ENCODE peak calls at places on chromosomes 3 and 15, in nine cellular contexts. R is spleen, J is upper lobe of right lung, N is AG04450, V is IMR-90, T is uterus, O is heart left ventricle, Y is HCT116, D is A549. W is an unnamed sample.

GRCh38 chr3:107661447-107662108 is 138.8 kb downstream of the BBX start:
- DNase-seq in V (no peak), T (no peak), N (no peak), Y (no peak), O (no peak), D (no peak), R (no peak), J (no peak), W (no peak)

GRCh38 chr3:147187687-147188086 is 218.7 kb downstream of the ZIC4 start:
- DNase-seq in Y (no peak), N (no peak), J (no peak), D (no peak), V (no peak), T (no peak), R (no peak), O (no peak), W (no peak)

GRCh38 chr15:75082689-75083088 is 59.3 kb downstream of the PPCDC start:
- DNase-seq in J (no peak), Y (no peak), N (no peak), O (no peak), D (no peak), V (no peak), T (no peak), R (no peak), W (no peak)

GRCh38 chr3:31895471-31895870 is 85.6 kb downstream of the OSBPL10 start:
- DNase-seq in O (no peak), T (no peak), J (no peak), V (peak), D (no peak), Y (no peak), R (no peak), N (peak), W (no peak)

GRCh38 chr3:12963184-12963868 is 109.9 kb downstream of the IQSEC1 start:
- DNase-seq in R (no peak), T (no peak), N (no peak), V (no peak), Y (no peak), O (no peak), D (no peak), J (no peak), W (no peak)

GRCh38 chr3:10565814-10566213 is 60.4 kb upstream of the ATP2B2 start:
- DNase-seq in Y (no peak), O (no peak), D (no peak), N (no peak), V (no peak), J (no peak), T (no peak), R (no peak), W (no peak)

GRCh38 chr3:21417991-21418390 is 333.0 kb downstream of the ZNF385D start:
- DNase-seq in J (no peak), D (no peak), Y (no peak), R (no peak), V (no peak), N (no peak), T (no peak), O (no peak), W (no peak)

GRCh38 chr3:138437281-138437680 is 2.9 kb downstream of the ESYT3 start:
- DNase-seq in R (no peak), D (no peak), Y (no peak), O (no peak), J (no peak), T (no peak), V (no peak), N (no peak), W (no peak)

GRCh38 chr15:68145706-68146105 is 59.4 kb downstream of the CALML4 start:
- DNase-seq in V (peak), R (no peak), T (no peak), D (no peak), N (no peak), Y (no peak), J (no peak), O (no peak), W (no peak)

GRCh38 chr3:50551293-50552057 is 16.1 kb downstream of the C3orf18 start:
- DNase-seq in O (no peak), J (no peak), D (no peak), R (no peak), N (no peak), Y (no peak), V (no peak), T (no peak), W (no peak)

GRCh38 chr3:178518660-178519396 is 17.4 kb upstream of the KCNMB2 start:
- DNase-seq in T (no peak), N (no peak), R (no peak), D (no peak), J (no peak), O (no peak), V (no peak), Y (no peak), W (no peak)

GRCh38 chr3:11605398-11605797 is 38.3 kb downstream of the VGLL4 start:
- DNase-seq in Y (no peak), V (no peak), J (no peak), R (no peak), O (no peak), D (no peak), T (no peak), N (no peak), W (no peak)

GRCh38 chr3:11602886-11603285 is 40.8 kb downstream of the VGLL4 start:
- DNase-seq in D (no peak), N (no peak), T (no peak), R (no peak), J (no peak), Y (no peak), V (no peak), O (no peak), W (no peak)

GRCh38 chr3:11602441-11602840 is 41.3 kb downstream of the VGLL4 start:
- DNase-seq in O (no peak), V (no peak), Y (no peak), N (no peak), R (no peak), J (no peak), T (no peak), D (no peak), W (no peak)

GRCh38 chr3:11603628-11604027 is 40.1 kb downstream of the VGLL4 start:
- DNase-seq in D (no peak), N (peak), J (no peak), R (no peak), O (peak), T (peak), Y (no peak), V (peak), W (peak)

DNA sequence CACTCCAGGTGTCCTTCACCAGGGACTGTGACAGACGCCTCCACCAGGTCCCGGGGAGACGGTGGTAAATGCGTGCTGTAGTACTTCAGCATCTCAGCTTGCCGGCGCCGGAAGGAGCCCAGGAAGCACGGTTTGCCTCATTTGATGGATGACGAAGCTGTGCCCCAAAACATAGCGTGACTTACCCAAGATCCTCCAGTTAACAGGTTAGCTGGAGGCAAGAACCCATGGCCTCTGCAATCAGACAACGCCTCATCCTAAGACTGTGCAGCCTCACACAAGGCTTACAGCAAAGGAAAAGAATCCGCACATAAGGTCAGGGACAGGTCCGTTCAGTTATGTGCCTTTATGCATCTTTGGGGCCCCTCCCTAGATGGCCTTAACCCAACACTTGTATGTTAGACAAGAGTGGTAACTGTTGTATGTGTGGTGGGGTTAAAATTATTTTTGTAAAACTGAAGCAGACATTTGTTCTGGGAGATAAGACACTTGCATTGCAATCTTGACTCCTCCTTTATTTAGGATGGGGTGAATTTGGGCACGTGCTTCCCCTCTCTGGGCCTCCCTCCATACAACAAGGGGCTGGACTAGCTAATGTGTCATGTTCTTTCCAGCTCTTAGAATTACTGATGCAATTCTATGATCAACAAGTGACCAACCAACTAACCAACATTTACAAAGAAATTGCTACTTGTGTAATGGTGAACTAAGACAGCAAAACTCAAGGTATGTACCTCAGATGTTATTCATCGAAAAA is 39.4 kb downstream of the VGLL4 start:
- DNase-seq in V (peak), D (no peak), O (no peak), T (no peak), J (no peak), R (no peak), Y (no peak), N (peak), W (no peak)
- H3K4me3 ChIP-seq in V (no peak), D (no peak), O (no peak), T (no peak), J (no peak), R (no peak), Y (no peak), N (peak), W (peak)

GRCh38 chr15:43509923-43510229 is 7.5 kb upstream of the MAP1A start:
- DNase-seq in Y (no peak), D (no peak), T (no peak), R (no peak), O (no peak), N (no peak), J (no peak), V (no peak), W (no peak)

GRCh38 chr15:43510230-43511011 is 7.0 kb upstream of the MAP1A start:
- DNase-seq in J (peak), T (peak), D (peak), Y (peak), R (peak), N (peak), O (peak), V (peak), W (peak)

GRCh38 chr15:43513550-43513949 is 3.9 kb upstream of the MAP1A start:
- DNase-seq in D (no peak), O (no peak), Y (no peak), R (no peak), T (no peak), J (no peak), N (no peak), V (peak), W (no peak)

GRCh38 chr15:43509002-43509922 is 8.1 kb upstream of the MAP1A start:
- DNase-seq in D (no peak), N (no peak), R (no peak), O (peak), Y (no peak), T (peak), J (peak), V (no peak), W (no peak)

DNA sequence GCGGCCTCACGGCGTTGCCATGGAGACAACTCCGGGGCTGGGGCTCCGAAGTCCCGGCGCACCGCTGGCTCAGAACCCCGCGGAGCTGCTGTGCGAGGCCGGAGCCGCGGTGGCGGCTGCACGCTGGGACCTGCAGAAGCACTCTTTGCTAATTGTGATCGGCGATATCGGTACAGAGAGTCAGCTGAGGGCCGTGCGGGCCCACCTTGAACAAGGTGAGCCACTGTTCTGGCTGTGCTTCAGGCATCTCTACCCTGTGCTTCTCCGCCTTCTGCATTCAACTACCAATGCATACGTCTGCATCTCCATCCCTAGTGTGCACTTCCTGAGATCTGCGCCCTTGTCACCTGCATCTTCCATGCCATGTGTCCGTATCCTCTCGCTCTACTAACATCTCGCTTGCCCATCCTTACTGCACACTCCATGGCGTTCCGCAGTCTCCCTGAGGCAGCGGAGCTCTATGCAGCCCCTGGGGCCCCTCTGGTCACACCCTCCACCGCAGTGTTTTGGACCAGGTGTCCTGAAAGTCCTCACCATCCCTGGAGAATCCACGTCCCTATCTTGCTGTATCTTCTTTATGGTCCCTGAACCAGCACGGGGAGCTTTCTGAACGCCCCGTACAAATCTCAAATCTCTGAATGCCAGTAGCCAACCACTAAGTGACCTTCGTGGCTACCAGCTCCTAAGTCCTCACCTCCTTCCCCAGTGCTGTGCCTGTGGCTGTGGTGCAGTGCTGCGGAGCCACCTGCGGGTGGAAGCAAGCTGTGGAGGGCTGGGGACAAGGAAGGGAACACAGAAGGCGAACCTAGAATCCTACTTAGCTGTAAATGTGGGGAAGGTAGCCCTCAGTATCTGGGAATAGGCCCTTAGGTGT is 6.2 kb upstream of the MAP1A start:
- DNase-seq in O (no peak), R (no peak), N (no peak), V (no peak), J (no peak), Y (peak), D (peak), T (no peak), W (no peak)
- TF ChIP-seq CTCF in O (peak), R (no peak), N (peak), V (peak), J (no peak), Y (peak), D (peak), T (no peak), W (no peak)

DNA sequence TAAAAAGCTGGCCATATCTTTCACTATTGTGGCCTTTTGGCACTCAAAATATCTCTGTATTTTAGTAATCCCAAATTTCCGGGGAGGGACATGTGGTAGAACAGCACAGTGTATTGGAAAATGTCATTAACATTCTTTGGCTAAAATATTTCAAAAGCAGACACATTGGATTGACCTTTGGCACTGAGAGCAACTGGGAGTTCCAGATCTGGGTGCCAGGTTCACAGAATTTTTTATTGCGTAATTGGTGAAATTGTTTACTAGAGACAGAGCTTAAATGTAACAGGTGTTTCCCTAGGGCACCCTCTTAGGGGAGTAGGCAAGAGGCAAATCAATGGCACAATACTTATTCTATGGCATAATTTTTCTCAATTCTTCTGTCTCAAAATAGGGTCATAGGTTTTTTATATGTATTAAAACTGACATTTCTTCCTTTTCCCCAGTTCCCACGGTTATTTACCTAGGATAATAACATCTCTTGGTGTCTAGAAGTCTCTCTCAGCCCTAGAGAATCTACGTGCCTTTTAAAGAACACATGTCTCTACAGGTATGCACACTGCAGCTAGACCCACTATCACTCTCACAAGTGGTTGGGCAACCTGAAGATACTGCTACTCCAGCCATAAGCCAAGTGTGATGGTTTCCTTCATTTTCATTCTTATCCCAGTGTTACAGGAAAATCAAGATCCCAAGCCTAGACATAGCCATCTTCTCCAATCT is 10.6 kb downstream of the RBMS3 start:
- DNase-seq in D (no peak), R (no peak), V (no peak), N (no peak), T (no peak), O (no peak), J (no peak), Y (no peak), W (no peak)
- H3K27ac ChIP-seq in D (no peak), R (no peak), V (no peak), N (no peak), T (no peak), O (no peak), J (no peak), Y (no peak), W (peak)

GRCh38 chr15:72354496-72354895 is 21.3 kb downstream of the HEXA start:
- DNase-seq in N (no peak), R (no peak), V (no peak), O (no peak), T (no peak), Y (no peak), D (no peak), J (no peak), W (no peak)

GRCh38 chr15:72353266-72353665 is 22.5 kb downstream of the HEXA start:
- DNase-seq in T (no peak), J (no peak), R (no peak), N (no peak), Y (no peak), V (peak), O (no peak), D (no peak), W (no peak)

GRCh38 chr15:72358121-72358520 is 17.7 kb downstream of the HEXA start:
- DNase-seq in D (no peak), T (no peak), O (no peak), J (no peak), V (no peak), N (no peak), Y (no peak), R (no peak), W (no peak)

DNA sequence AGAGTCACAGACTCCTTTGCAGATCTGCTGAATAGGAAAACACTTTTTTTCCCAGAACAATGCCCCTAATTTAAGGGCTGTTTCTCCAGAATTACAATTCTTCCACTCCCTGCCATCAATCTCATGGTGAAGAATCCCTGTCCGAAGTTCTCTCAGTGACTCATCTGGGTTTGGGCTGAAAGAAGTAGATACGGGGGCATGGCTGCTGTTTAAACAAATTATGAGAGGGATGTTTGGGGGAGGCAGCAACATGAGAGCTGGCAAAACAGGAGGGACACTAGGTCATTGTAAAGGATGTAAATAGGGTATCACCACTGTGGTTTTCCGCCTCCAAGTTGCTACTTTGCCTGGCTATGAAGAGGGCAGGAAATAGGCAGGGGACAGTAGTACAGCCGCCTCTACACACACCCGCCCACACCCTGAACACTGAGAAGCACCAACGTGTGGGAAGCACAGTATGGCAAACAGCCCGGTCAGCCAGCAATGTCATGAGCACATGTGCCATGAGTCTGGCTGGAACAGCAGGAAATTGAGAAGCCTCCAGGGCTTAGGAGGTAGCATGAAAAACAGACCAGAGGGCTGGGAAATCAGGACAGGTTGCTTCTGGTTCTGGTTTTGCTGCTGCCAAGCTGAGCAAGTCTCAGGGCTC is 17.2 kb downstream of the HEXA start:
- DNase-seq in V (peak), R (peak), O (peak), D (no peak), J (peak), Y (no peak), T (peak), N (peak), W (no peak)
- H3K4me3 ChIP-seq in V (no peak), R (no peak), O (no peak), D (no peak), J (no peak), Y (no peak), T (no peak), N (no peak), W (no peak)

DNA sequence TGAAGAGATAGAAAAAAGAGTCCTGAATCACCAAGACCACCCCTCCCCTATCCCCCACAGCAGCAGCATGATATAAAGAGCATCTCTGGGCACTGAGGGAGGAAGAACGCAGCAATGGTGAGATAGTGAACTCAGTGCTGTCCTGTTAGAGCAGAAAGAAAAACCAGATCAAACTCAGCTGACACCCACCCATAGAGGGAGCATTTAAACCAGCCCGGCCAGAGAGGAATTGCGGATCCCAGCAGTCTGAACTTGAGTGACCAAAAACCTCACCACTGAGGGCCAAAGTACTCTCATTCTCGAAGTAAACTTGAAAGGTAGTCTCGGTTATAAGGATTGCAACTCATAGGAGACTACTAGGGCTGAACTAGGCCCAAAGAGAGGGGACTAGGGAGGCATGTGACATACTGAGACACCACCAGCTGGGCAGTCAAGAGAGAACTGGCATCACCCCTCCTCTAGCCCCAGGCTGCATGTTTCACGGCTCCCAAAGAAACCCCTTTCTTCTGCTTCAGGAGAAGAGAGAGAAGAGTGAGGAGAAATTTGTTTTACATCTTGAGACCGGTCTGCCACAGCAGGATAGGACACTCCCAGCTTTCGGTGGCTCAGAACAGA is 39.2 kb upstream of the TGFBR2 start:
- DNase-seq in J (no peak), D (no peak), O (no peak), N (no peak), R (no peak), T (no peak), Y (no peak), V (no peak), W (no peak)
- TF ChIP-seq CTCF in J (no peak), D (no peak), O (peak), N (no peak), R (no peak), T (no peak), Y (no peak), V (no peak), W (no peak)

DNA sequence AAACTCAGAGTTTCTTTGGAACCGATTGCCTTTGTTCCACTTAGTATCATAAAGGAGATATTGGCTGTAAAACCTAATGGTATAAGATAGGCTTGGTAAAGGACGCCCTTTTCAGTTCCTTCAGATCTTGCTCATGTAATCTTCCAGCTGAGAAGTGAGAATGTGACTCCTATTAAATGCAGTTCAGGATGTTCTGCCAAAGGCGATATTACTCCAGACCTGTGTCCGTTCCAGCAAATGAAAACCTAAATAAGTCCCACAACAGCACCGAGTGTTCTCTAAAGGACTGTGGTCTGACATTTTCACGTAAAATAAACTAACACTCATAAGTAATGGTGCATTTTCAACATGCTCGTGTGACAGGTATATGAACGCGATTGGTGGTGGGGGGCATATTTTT is 276.2 kb downstream of the FEZF2 start:
- DNase-seq in V (no peak), J (no peak), O (no peak), R (no peak), N (no peak), D (no peak), Y (no peak), T (peak), W (no peak)
- H3K27ac ChIP-seq in V (no peak), J (peak), O (peak), R (no peak), N (no peak), D (no peak), Y (no peak), T (peak), W (peak)

GRCh38 chr15:27701956-27702355 is 397.2 kb downstream of the OCA2 start:
- DNase-seq in J (no peak), T (no peak), D (no peak), O (no peak), N (no peak), R (no peak), Y (no peak), V (no peak), W (no peak)
- H3K4me3 ChIP-seq in J (no peak), T (no peak), D (no peak), O (no peak), N (no peak), R (no peak), Y (no peak), V (no peak), W (no peak)